ENCODE peak calls at places on chromosomes 1 and 21, in five cellular contexts. C, Z, K, W and E are unnamed samples.

GRCh38 chr1:162009501-162010174 is 14.0 kb downstream of the OLFML2B start:
- DNase-seq in C (no peak), Z (peak), K (no peak), W (no peak), E (no peak)

GRCh38 chr1:204652556-204652955 is 33.0 kb downstream of the LRRN2 start:
- DNase-seq in Z (no peak), W (no peak), C (no peak), K (no peak), E (no peak)

GRCh38 chr1:30636621-30637020 is 86.8 kb downstream of the MATN1 start:
- DNase-seq in K (no peak), W (no peak), C (no peak), Z (no peak), E (no peak)

GRCh38 chr1:3727042-3727824 is 25.0 kb upstream of the CCDC27 start:
- DNase-seq in Z (no peak), W (no peak), C (no peak), K (no peak), E (no peak)

GRCh38 chr1:240768979-240769378 is 157.0 kb upstream of the GREM2 start:
- DNase-seq in C (no peak), W (no peak), Z (no peak), K (no peak), E (no peak)

GRCh38 chr1:179779645-179780272 is 36.7 kb downstream of the FAM163A start:
- DNase-seq in W (no peak), Z (no peak), K (no peak), C (no peak), E (no peak)

GRCh38 chr1:198584163-198584562 is 43.7 kb upstream of the ATP6V1G3 start:
- DNase-seq in C (no peak), Z (no peak), W (no peak), K (no peak), E (no peak)

GRCh38 chr1:228375578-228376261 is 30.9 kb downstream of the TRIM11 start:
- DNase-seq in C (no peak), W (peak), Z (no peak), K (no peak), E (no peak)

GRCh38 chr1:154219511-154219910 is 1.2 kb upstream of the UBAP2L start:
- DNase-seq in Z (no peak), K (no peak), C (no peak), W (no peak), E (no peak)

GRCh38 chr1:114122891-114123621 is 30.6 kb downstream of the SYT6 start:
- DNase-seq in C (no peak), Z (no peak), W (no peak), K (no peak), E (no peak)

GRCh38 chr1:92259350-92259749 is 39.4 kb downstream of the GLMN start:
- DNase-seq in C (no peak), K (no peak), Z (no peak), W (no peak), E (no peak)

GRCh38 chr1:61397915-61398314 is 315.6 kb downstream of the NFIA start:
- DNase-seq in K (peak), C (no peak), Z (peak), W (no peak), E (no peak)

GRCh38 chr1:183273300-183273699 is 87.2 kb downstream of the LAMC2 start:
- DNase-seq in Z (no peak), W (no peak), C (no peak), K (no peak), E (no peak)

GRCh38 chr21:42233067-42233981 is 14.4 kb downstream of the ABCG1 start:
- DNase-seq in W (peak), C (peak), K (no peak), Z (peak), E (peak)

GRCh38 chr1:56911539-56911938 is 54.3 kb downstream of the C8B start:
- DNase-seq in Z (no peak), K (no peak), C (no peak), W (no peak), E (no peak)

GRCh38 chr1:221880182-221880581 is 138.3 kb upstream of the DUSP10 start:
- DNase-seq in C (no peak), W (no peak), K (no peak), Z (no peak), E (no peak)

GRCh38 chr1:60280256-60280655 is 206.7 kb upstream of the C1orf87 start:
- DNase-seq in W (peak), Z (no peak), K (no peak), C (no peak), E (no peak)

GRCh38 chr1:169985757-169986156 is 88.7 kb downstream of the KIFAP3 start:
- DNase-seq in W (no peak), C (no peak), Z (no peak), K (no peak), E (no peak)

GRCh38 chr1:56578963-56579875 is at the start of gene PLPP3:
- DNase-seq in K (peak), Z (peak), W (peak), C (peak), E (peak)

GRCh38 chr1:58515794-58516401 is 30.6 kb downstream of the OMA1 start:
- DNase-seq in Z (peak), K (peak), C (peak), W (no peak), E (peak)

GRCh38 chr1:18608534-18608933 is 22.1 kb upstream of the PAX7 start:
- DNase-seq in Z (no peak), C (no peak), W (no peak), K (no peak), E (no peak)

GRCh38 chr1:56948403-56949023 is 17.3 kb downstream of the C8B start:
- DNase-seq in W (no peak), Z (no peak), K (peak), C (no peak), E (no peak)

GRCh38 chr1:91007827-91008226 is 14.0 kb downstream of the ZNF644 start:
- DNase-seq in Z (no peak), W (no peak), K (no peak), C (no peak), E (no peak)

GRCh38 chr21:26451014-26451740 is 121.9 kb downstream of the CYYR1 start:
- DNase-seq in Z (no peak), C (no peak), W (no peak), K (no peak), E (no peak)

GRCh38 chr1:116390195-116390594 is 17.2 kb downstream of the ATP1A1 start:
- DNase-seq in W (no peak), C (no peak), Z (no peak), K (no peak), E (no peak)

GRCh38 chr1:151837841-151838490 is 1.7 kb downstream of the C2CD4D start:
- DNase-seq in W (no peak), Z (no peak), C (peak), K (no peak), E (no peak)

GRCh38 chr1:151840421-151840820 is 801 bp upstream of the C2CD4D start:
- DNase-seq in Z (no peak), W (no peak), C (no peak), K (no peak), E (no peak)

GRCh38 chr1:151839457-151840409 is at the start of gene C2CD4D:
- DNase-seq in Z (peak), W (peak), C (peak), K (no peak), E (no peak)

GRCh38 chr1:151837197-151837596 is 2.4 kb downstream of the C2CD4D start:
- DNase-seq in W (no peak), Z (no peak), C (no peak), K (no peak), E (no peak)

DNA sequence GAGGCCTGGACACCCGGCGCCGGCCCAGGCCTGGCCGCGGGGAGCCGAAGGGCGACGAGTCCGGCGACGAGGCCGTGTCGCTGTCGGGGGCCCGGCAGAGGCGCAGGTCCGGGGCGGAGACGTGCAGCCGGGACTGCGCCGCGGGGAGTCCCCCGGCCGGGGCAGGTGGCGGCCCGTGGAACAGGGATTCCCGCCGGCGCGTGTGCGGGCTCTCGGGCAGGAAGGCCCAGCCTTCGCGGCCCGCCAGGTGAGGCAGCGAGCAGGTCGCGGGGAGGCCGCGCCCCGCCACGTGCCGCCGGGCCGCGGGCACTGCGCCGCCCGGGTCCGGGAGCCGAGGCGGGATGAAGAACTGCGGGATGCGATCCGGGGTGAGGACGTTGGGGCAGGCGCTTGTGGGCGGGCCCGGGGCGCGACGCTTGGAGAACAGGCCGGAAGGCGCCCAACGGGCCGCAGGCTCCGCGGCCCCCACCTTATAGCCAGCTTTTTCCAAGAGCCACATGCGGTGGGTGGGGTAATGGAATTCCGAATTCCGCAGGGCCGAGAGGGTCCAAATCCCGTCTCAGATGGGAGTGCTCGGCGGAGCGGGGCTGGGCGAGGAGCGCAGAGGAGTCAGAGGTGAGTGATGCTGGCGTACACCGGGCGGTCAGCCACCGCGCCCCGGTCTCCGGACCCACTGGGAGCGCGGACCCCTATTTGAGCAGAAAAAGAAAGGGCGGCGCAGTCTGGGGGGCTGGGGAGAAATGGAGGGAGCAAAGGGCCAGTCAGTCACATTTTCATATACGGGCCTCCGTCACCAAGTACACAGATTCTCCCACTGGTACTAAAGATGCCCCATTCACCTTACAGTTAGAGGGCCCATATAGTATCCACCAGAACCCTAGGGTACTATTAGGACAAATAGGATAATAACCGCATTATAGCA is 868 bp downstream of the C2CD4D start:
- DNase-seq in Z (no peak), W (no peak), C (no peak), K (no peak), E (no peak)
- H3K4me3 ChIP-seq in Z (peak), W (peak), C (peak), K (peak), E (peak)

GRCh38 chr1:26861889-26862371 is 1.0 kb upstream of the SFN start:
- DNase-seq in K (no peak), Z (no peak), W (no peak), C (no peak), E (no peak)
- H3K4me3 ChIP-seq in K (no peak), Z (no peak), W (no peak), C (no peak), E (no peak)

DNA sequence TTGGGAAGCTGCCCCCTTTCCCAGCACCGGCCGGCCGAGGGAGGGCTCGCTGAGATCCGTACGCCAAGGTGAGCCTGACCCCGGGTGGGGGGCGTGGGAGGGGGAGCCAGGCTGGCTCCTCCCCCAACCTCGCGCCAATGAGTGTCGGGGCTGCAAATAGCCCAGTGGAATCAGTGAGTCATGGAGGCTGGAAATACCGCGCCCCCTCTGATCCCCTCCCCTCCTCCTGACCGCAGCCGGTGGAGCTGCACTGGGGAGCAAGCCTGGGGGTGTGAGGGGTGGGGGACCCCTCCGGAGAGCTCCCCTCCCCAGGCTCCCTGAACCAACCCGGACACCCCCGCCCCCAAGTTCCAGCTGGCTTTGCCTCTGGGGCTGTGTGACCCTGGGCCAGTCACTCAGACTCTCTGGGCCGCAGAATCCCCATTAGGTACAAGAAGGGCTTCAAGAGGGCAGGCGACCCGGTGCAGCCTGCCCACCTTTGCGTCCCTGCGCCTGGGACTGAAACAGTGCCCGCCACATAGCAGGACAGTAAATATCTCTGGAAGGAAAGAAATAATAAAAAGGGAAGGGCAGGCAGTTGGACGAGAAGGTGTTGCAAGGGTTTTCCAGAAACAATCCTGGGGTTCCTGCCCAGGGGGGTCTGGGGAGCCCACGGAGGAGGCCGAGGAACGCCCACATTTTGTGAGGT is 4.5 kb downstream of the HSPB7 start:
- DNase-seq in W (no peak), K (peak), Z (peak), C (peak), E (peak)
- H3K4me3 ChIP-seq in W (peak), K (peak), Z (peak), C (peak), E (peak)

DNA sequence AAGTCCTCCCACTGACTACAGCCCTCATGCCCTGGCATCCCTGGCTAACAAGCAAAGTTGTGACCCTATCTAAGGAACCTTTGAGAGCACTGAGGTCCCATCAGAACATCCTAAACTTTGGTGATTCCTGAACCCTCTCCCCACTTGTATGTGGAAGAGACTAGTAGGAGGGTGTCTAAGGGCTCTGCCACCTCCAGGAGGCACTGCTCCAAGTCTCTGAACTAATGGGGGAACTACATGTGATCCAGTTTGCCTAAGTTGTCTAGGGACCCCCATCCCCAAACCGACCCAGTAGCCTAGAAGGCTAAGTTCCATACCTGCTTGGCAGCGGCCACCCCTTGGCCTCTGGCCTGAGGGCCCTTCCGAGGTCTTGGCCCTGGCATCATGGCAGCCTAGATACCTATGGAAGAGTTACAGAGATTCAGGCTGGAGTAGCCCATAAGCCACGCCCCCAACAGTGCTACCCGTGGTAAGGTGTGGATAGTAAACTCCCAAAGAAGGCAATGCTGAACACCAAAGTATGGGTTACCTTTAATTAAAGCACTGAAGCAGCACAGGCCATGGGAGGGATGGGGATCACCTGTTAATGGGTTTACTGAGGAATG is 1.7 kb downstream of the CC2D1B start:
- DNase-seq in Z (no peak), K (no peak), C (no peak), W (no peak), E (no peak)
- H3K4me3 ChIP-seq in Z (no peak), K (peak), C (peak), W (no peak), E (peak)

GRCh38 chr1:200887036-200887435 is 7.7 kb upstream of the INAVA start:
- DNase-seq in K (no peak), Z (no peak), C (no peak), W (peak), E (no peak)
- H3K4me3 ChIP-seq in K (no peak), Z (no peak), C (peak), W (no peak), E (no peak)

GRCh38 chr1:157168015-157168414 is 29.8 kb upstream of the ETV3 start:
- DNase-seq in W (no peak), Z (no peak), K (no peak), C (no peak), E (no peak)
- H3K4me3 ChIP-seq in W (no peak), Z (no peak), K (no peak), C (no peak), E (no peak)

DNA sequence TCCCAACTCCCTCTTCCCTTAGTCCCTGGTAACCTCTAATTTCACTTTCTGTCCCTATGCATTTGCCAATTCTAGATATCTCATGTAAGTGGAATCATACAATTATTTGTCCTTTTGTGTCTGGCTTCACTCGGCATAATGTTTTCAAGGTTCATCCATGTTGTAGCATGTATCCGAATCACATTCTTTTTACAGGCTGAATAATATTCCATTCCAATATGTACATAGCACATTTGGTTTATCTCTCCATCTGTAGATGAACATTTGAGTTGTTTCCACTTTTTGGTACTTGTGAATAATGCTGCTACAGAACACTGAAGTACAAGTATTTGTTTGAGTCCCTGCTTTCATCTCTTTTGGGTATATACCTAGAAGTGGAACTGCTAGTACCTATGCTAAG is 857 bp upstream of the LYPLAL1 start:
- DNase-seq in K (no peak), Z (no peak), C (no peak), W (no peak), E (no peak)
- H3K4me3 ChIP-seq in K (no peak), Z (no peak), C (no peak), W (no peak), E (peak)

GRCh38 chr1:192529811-192530210 is 45.8 kb upstream of the RGS1 start:
- DNase-seq in C (no peak), K (no peak), Z (no peak), W (no peak), E (no peak)
- H3K4me3 ChIP-seq in C (no peak), K (no peak), Z (no peak), W (no peak), E (no peak)